ENCODE peak calls at places on chromosomes 7 and 10, in nine cellular contexts. R is endothelial cell; Q is Caco-2; J is activated naive CD8-positive, alpha-beta T cell treated with anti-CD3 and anti-CD28 coated beads for 36 hours; E is NCI-H1417; V is stimulated activated CD8-positive, alpha-beta memory T cell treated with anti-CD3 and anti-CD28 coated beads, Interleukin-4, amount 100 ng/mL, for 1 hour; A is WERI-Rb-1; U is activated effector memory CD4-positive, alpha-beta T cell treated with Interleukin-2 at 50 U/mL for 16 hours; O is NCI-H510A. I is an unnamed sample.
A peak's percentile ranks its signal among the peaks of the same experiment; 100 is the strongest.

GRCh38 chr10:52683776-52684175 is 88.8 kb downstream of the MBL2 start:
- DNase-seq in A (no peak), Q (peak; percentile 80), J (no peak), U (no peak), V (no peak), R (no peak), E (no peak), O (no peak), I (no peak)

GRCh38 chr10:58512470-58513188 is at the start of gene BICC1:
- DNase-seq in E (peak; percentile 70), A (peak; percentile 55), O (no peak), V (no peak), U (no peak), Q (peak; percentile 71), J (peak; percentile 37), R (peak; percentile 54), I (no peak)

GRCh38 chr10:71344154-71344915 is 25.3 kb downstream of the SLC29A3 start:
- DNase-seq in Q (no peak), E (no peak), J (no peak), A (no peak), R (no peak), O (no peak), V (no peak), U (no peak), I (no peak)

GRCh38 chr7:47505317-47506007 is 76.4 kb downstream of the TNS3 start:
- DNase-seq in U (no peak), V (no peak), R (no peak), E (no peak), Q (no peak), J (no peak), A (no peak), O (no peak), I (no peak)

GRCh38 chr7:150801242-150801945 is 825 bp downstream of the TMEM176A start:
- DNase-seq in J (no peak), E (no peak), O (no peak), U (no peak), R (no peak), Q (no peak), A (no peak), V (no peak), I (no peak)

GRCh38 chr10:69403519-69403918 is 13.2 kb downstream of the TACR2 start:
- DNase-seq in V (no peak), A (no peak), O (no peak), U (no peak), E (no peak), Q (no peak), R (no peak), J (no peak), I (no peak)

GRCh38 chr7:91242097-91242846 is 22.0 kb upstream of the FZD1 start:
- DNase-seq in O (no peak), R (no peak), J (no peak), A (no peak), Q (no peak), U (no peak), E (no peak), V (no peak), I (no peak)

GRCh38 chr10:71582019-71582418 is 137.6 kb downstream of the C10orf105 start:
- DNase-seq in E (no peak), V (no peak), A (no peak), J (no peak), O (no peak), R (peak; percentile 72), Q (no peak), U (no peak), I (no peak)

GRCh38 chr7:121288894-121289293 is 39.9 kb upstream of the WNT16 start:
- DNase-seq in A (no peak), R (no peak), V (no peak), U (no peak), J (no peak), Q (no peak), E (no peak), O (no peak), I (no peak)

GRCh38 chr10:54469587-54470323 is 331.3 kb downstream of the PCDH15 start:
- DNase-seq in R (no peak), Q (no peak), U (no peak), A (no peak), V (no peak), E (no peak), J (no peak), O (no peak), I (no peak)

GRCh38 chr7:129258649-129259389 is 34.0 kb downstream of the AHCYL2 start:
- DNase-seq in O (no peak), Q (no peak), E (no peak), R (peak; percentile 13), V (no peak), J (no peak), U (no peak), A (no peak), I (no peak)

I was measured in lower lobe of right lung.